ENCODE peak calls at places on chromosomes 16 and 17, in five cellular contexts. D is heart right ventricle, L is omental fat pad, P is NB4, A is GM20000. H is an unnamed sample.

GRCh38 chr17:17822189-17822978 is 14.4 kb downstream of the SREBF1 start:
- DNase-seq in D (peak; percentile 61), L (no peak), P (no peak), A (no peak), H (no peak)

GRCh38 chr17:63480826-63481487 is 4.1 kb downstream of the ACE start:
- DNase-seq in D (no peak), L (no peak), P (no peak), A (no peak), H (no peak)

GRCh38 chr17:47785538-47786123 is 36.0 kb downstream of the OSBPL7 start:
- DNase-seq in D (no peak), L (no peak), P (peak; percentile 64), A (peak; percentile 55), H (no peak)

GRCh38 chr17:19686400-19687090 is 29.8 kb downstream of the SLC47A2 start:
- DNase-seq in D (no peak), L (no peak), P (no peak), A (no peak), H (no peak)

GRCh38 chr16:24289301-24289700 is 33.2 kb downstream of the CACNG3 start:
- DNase-seq in D (no peak), L (no peak), P (no peak), A (no peak), H (no peak)

GRCh38 chr16:1494129-1494640 is 1.0 kb downstream of the TELO2 start:
- DNase-seq in D (peak; percentile 52), L (no peak), P (peak; percentile 25), A (peak; percentile 51), H (no peak)

GRCh38 chr16:70746040-70746707 is 54.8 kb downstream of the VAC14 start:
- DNase-seq in D (peak; percentile 50), L (peak; percentile 67), P (peak; percentile 97), A (no peak), H (no peak)

GRCh38 chr17:32783602-32784001 is 93.3 kb downstream of the MYO1D start:
- DNase-seq in D (no peak), L (no peak), P (peak; percentile 63), A (peak; percentile 49), H (peak; percentile 63)

GRCh38 chr17:49766918-49767530 is 3.1 kb upstream of the FAM117A start:
- DNase-seq in D (no peak), L (no peak), P (no peak), A (no peak), H (no peak)

GRCh38 chr16:82761236-82761635 is 134.5 kb downstream of the CDH13 start:
- DNase-seq in D (peak; percentile 82), L (peak; percentile 28), P (no peak), A (no peak), H (no peak)

GRCh38 chr17:83067718-83068261 is 11.6 kb upstream of the METRNL start:
- DNase-seq in D (no peak), L (no peak), P (no peak), A (no peak), H (no peak)

GRCh38 chr17:50129303-50129945 is 536 bp downstream of the SAMD14 start:
- DNase-seq in D (no peak), L (no peak), P (no peak), A (no peak), H (peak; percentile 66)

GRCh38 chr17:47763913-47764582 is 31.0 kb downstream of the TBX21 start:
- DNase-seq in D (no peak), L (no peak), P (no peak), A (no peak), H (no peak)

GRCh38 chr17:3940965-3941698 is 23.1 kb downstream of the ATP2A3 start:
- DNase-seq in D (no peak), L (no peak), P (no peak), A (no peak), H (no peak)

GRCh38 chr17:49327835-49328784 is 33.9 kb downstream of the ZNF652 start:
- DNase-seq in D (no peak), L (no peak), P (peak; percentile 65), A (no peak), H (no peak)

GRCh38 chr16:87279094-87279658 is 38.0 kb downstream of the C16orf95 start:
- DNase-seq in D (no peak), L (no peak), P (no peak), A (no peak), H (no peak)

GRCh38 chr16:67055712-67056487 is 27.0 kb downstream of the CBFB start:
- DNase-seq in D (no peak), L (no peak), P (peak; percentile 52), A (peak; percentile 23), H (peak; percentile 54)

GRCh38 chr17:48582750-48583069 is 4.6 kb upstream of the HOXB4 start:
- DNase-seq in D (no peak), L (no peak), P (no peak), A (no peak), H (no peak)

GRCh38 chr16:47026492-47026891 is 53.0 kb upstream of the DNAJA2 start:
- DNase-seq in D (no peak), L (no peak), P (no peak), A (no peak), H (no peak)

GRCh38 chr17:57626520-57627210 is 118.4 kb downstream of the CCDC182 start:
- DNase-seq in D (no peak), L (no peak), P (no peak), A (no peak), H (no peak)

GRCh38 chr17:80475949-80476876 is at the start of gene NPTX1:
- DNase-seq in D (no peak), L (no peak), P (no peak), A (peak; percentile 69), H (peak; percentile 63)

GRCh38 chr17:76593964-76594363 is 8.3 kb upstream of the ST6GALNAC2 start:
- DNase-seq in D (no peak), L (no peak), P (no peak), A (no peak), H (peak; percentile 20)

GRCh38 chr16:15707332-15707731 is 57.3 kb downstream of the NDE1 start:
- DNase-seq in D (no peak), L (no peak), P (no peak), A (no peak), H (no peak)

GRCh38 chr16:17026600-17027242 is 444.0 kb downstream of the XYLT1 start:
- DNase-seq in D (no peak), L (no peak), P (no peak), A (peak; percentile 47), H (peak; percentile 29)

GRCh38 chr16:49947907-49948678 is 76.9 kb upstream of the CNEP1R1 start:
- DNase-seq in D (no peak), L (no peak), P (no peak), A (no peak), H (no peak)

GRCh38 chr16:77172964-77173363 is 18.0 kb upstream of the MON1B start:
- DNase-seq in D (no peak), L (no peak), P (no peak), A (no peak), H (no peak)

GRCh38 chr16:60811051-60811608 is 1225.1 kb downstream of the CDH8 start:
- DNase-seq in D (no peak), L (no peak), P (no peak), A (no peak), H (no peak)

GRCh38 chr17:83079340-83079747 is at the start of gene METRNL:
- DNase-seq in D (peak; percentile 77), L (no peak), P (peak; percentile 69), A (peak; percentile 99), H (peak; percentile 97)

GRCh38 chr16:87192418-87193073 is 124.6 kb downstream of the C16orf95 start:
- DNase-seq in D (no peak), L (no peak), P (no peak), A (no peak), H (no peak)

DNA sequence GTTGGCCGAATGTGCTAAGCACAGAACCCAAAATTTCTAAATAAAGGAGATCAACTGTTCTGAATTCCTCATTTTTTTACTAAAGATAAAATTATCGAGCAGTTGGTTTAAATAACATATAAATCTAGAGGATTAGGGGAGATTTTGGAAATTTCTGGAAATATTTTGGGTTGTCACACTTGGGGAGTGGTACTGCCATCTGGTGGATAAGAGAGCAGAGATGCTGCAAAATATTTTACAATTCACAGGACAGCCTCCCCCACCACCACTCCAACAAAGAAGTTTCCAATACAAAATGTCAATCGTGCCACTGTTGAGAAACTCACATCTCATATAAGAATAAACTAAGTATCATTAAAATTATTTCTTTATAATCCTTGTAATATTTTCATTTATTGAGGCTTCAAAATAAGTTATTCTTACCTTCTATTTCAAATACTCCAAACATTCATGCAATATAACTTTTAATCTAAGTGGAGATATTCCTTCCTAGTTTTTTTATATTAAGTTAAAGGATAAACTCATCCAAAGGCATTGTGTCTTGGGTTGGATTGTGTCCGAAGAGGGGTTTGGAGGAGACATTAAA is 17.0 kb upstream of the ABCA8 start:
- DNase-seq in D (no peak), L (no peak), P (no peak), A (peak; percentile 22), H (peak; percentile 30)
- TF ChIP-seq CTCF in D (peak; percentile 29), L (no peak), P (peak; percentile 24), A (no peak), H (peak; percentile 32)

GRCh38 chr17:44206825-44207155 is 7.1 kb upstream of the ATXN7L3 start:
- DNase-seq in D (no peak), L (no peak), P (no peak), A (no peak), H (no peak)

GRCh38 chr17:44207319-44207718 is 7.6 kb upstream of the ATXN7L3 start:
- DNase-seq in D (no peak), L (no peak), P (no peak), A (no peak), H (no peak)

GRCh38 chr17:44203731-44204452 is 4.2 kb upstream of the ATXN7L3 start:
- DNase-seq in D (no peak), L (no peak), P (peak; percentile 94), A (peak; percentile 71), H (peak; percentile 63)

GRCh38 chr17:44204453-44204882 is 4.8 kb upstream of the ATXN7L3 start:
- DNase-seq in D (no peak), L (no peak), P (peak; percentile 40), A (no peak), H (no peak)

GRCh38 chr17:44205962-44206824 is 6.5 kb upstream of the ATXN7L3 start:
- DNase-seq in D (no peak), L (no peak), P (no peak), A (no peak), H (no peak)
- TF ChIP-seq CTCF in D (no peak), L (no peak), P (peak; percentile 23), A (no peak), H (no peak)

GRCh38 chr16:12572316-12572985 is 231.2 kb downstream of the CPPED1 start:
- DNase-seq in D (no peak), L (no peak), P (no peak), A (no peak), H (no peak)
- TF ChIP-seq CTCF in D (no peak), L (no peak), P (no peak), A (no peak), H (no peak)

GRCh38 chr16:11402051-11402744 is 56.9 kb downstream of the RMI2 start:
- DNase-seq in D (no peak), L (no peak), P (no peak), A (no peak), H (no peak)
- TF ChIP-seq CTCF in D (no peak), L (no peak), P (no peak), A (no peak), H (no peak)

GRCh38 chr17:7346761-7347614 is 5.0 kb upstream of the KCTD11 start:
- DNase-seq in D (no peak), L (no peak), P (no peak), A (no peak), H (no peak)
- TF ChIP-seq CTCF in D (no peak), L (no peak), P (no peak), A (no peak), H (no peak)

GRCh38 chr16:85631802-85632393 is 18.8 kb downstream of the GSE1 start:
- DNase-seq in D (no peak), L (no peak), P (no peak), A (no peak), H (no peak)
- TF ChIP-seq CTCF in D (no peak), L (no peak), P (peak; percentile 36), A (no peak), H (no peak)